ENCODE peak calls at places on chromosome 1, in nine cellular contexts. D is sigmoid colon, Q is ovary, U is H1, R is K562, O is stomach, K is tibial nerve, Z is HepG2, E is transverse colon. T is an unnamed sample.

GRCh38 chr1:150564051-150564991 is 15.1 kb downstream of the MCL1 start:
- DNase-seq in D (peak; percentile 68), Q (no peak), U (no peak), R (no peak), O (no peak), K (peak; percentile 14), Z (peak; percentile 78), E (peak; percentile 53), T (no peak)

GRCh38 chr1:205168291-205168690 is 43.2 kb downstream of the DSTYK start:
- DNase-seq in D (no peak), Q (no peak), U (no peak), R (no peak), O (no peak), K (no peak), Z (no peak), E (no peak), T (no peak)

GRCh38 chr1:163472267-163472666 is 150.5 kb downstream of the NUF2 start:
- DNase-seq in D (no peak), Q (no peak), U (no peak), R (no peak), O (no peak), K (no peak), Z (no peak), E (no peak), T (no peak)

GRCh38 chr1:150560576-150560975 is 11.4 kb downstream of the ADAMTSL4 start:
- DNase-seq in D (peak; percentile 69), Q (no peak), U (no peak), R (no peak), O (no peak), K (no peak), Z (no peak), E (peak; percentile 12), T (no peak)

GRCh38 chr1:26910343-26911160 is 3.2 kb downstream of the NR0B2 start:
- DNase-seq in D (no peak), Q (no peak), U (no peak), R (no peak), O (no peak), K (no peak), Z (peak; percentile 98), E (no peak), T (no peak)

GRCh38 chr1:24393892-24394291 is 19.7 kb downstream of the STPG1 start:
- DNase-seq in D (no peak), Q (no peak), U (peak; percentile 41), R (peak; percentile 2), O (no peak), K (no peak), Z (no peak), E (no peak), T (no peak)

GRCh38 chr1:67710417-67710816 is 25.4 kb downstream of the GADD45A start:
- DNase-seq in D (no peak), Q (no peak), U (no peak), R (no peak), O (no peak), K (no peak), Z (no peak), E (no peak), T (no peak)

GRCh38 chr1:8025671-8026144 is 401 bp downstream of the ERRFI1 start:
- DNase-seq in D (no peak), Q (no peak), U (peak; percentile 54), R (no peak), O (no peak), K (no peak), Z (no peak), E (no peak), T (no peak)

GRCh38 chr1:87712261-87712674 is 383.6 kb downstream of the LMO4 start:
- DNase-seq in D (no peak), Q (no peak), U (no peak), R (no peak), O (no peak), K (no peak), Z (no peak), E (no peak), T (no peak)

GRCh38 chr1:18344755-18345154 is 136.0 kb upstream of the KLHDC7A start:
- DNase-seq in D (no peak), Q (no peak), U (no peak), R (no peak), O (no peak), K (no peak), Z (no peak), E (no peak), T (peak; percentile 79)

GRCh38 chr1:24151175-24151533 is 8.2 kb upstream of the IL22RA1 start:
- DNase-seq in D (no peak), Q (no peak), U (peak; percentile 66), R (no peak), O (peak; percentile 53), K (no peak), Z (peak; percentile 74), E (peak; percentile 79), T (no peak)

GRCh38 chr1:77446841-77447555 is 165.2 kb downstream of the AK5 start:
- DNase-seq in D (no peak), Q (no peak), U (no peak), R (no peak), O (no peak), K (no peak), Z (no peak), E (no peak), T (no peak)

GRCh38 chr1:3149277-3149676 is 80.3 kb downstream of the PRDM16 start:
- DNase-seq in D (no peak), Q (no peak), U (no peak), R (no peak), O (no peak), K (no peak), Z (no peak), E (no peak), T (no peak)

GRCh38 chr1:29272171-29272907 is 36.0 kb downstream of the PTPRU start:
- DNase-seq in D (peak; percentile 14), Q (no peak), U (no peak), R (no peak), O (peak; percentile 13), K (no peak), Z (no peak), E (no peak), T (no peak)

GRCh38 chr1:205536759-205537361 is 32.4 kb downstream of the CDK18 start:
- DNase-seq in D (peak; percentile 62), Q (no peak), U (peak; percentile 41), R (no peak), O (peak; percentile 85), K (no peak), Z (no peak), E (peak; percentile 76), T (no peak)

GRCh38 chr1:186967659-186968394 is 139.1 kb downstream of the PLA2G4A start:
- DNase-seq in D (no peak), Q (no peak), U (no peak), R (no peak), O (no peak), K (no peak), Z (no peak), E (no peak), T (no peak)

GRCh38 chr1:2232916-2233438 is 4.9 kb downstream of the SKI start:
- DNase-seq in D (no peak), Q (no peak), U (no peak), R (no peak), O (no peak), K (no peak), Z (no peak), E (no peak), T (no peak)

GRCh38 chr1:216670118-216670870 is 52.9 kb downstream of the ESRRG start:
- DNase-seq in D (no peak), Q (no peak), U (no peak), R (no peak), O (no peak), K (no peak), Z (peak; percentile 2), E (no peak), T (peak; percentile 6)

GRCh38 chr1:89085781-89086180 is 20.8 kb upstream of the GBP1 start:
- DNase-seq in D (no peak), Q (no peak), U (no peak), R (peak; percentile 45), O (peak; percentile 38), K (no peak), Z (peak; percentile 52), E (peak; percentile 20), T (peak; percentile 62)

GRCh38 chr1:159838715-159839114 is 12.0 kb downstream of the SLAMF8 start:
- DNase-seq in D (no peak), Q (no peak), U (no peak), R (no peak), O (no peak), K (no peak), Z (no peak), E (no peak), T (no peak)

DNA sequence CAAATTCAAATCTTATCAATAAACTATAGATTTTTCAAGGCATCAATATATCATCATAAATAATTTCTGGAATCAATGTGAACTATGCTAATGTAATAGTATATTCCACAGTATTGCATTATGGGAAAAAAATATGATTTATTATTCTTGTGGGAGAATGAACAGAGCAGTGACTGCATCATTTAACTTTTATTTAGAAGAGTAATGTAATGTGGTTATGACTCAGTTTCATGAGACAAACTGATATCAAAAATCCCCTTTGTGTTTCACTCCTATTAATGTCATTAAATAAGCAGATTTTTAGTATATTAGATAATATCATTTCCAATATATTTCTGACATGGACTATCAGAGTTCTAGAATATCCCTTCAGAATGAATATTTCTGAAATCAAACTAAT is 187.6 kb downstream of the LRRC40 start:
- DNase-seq in D (no peak), Q (no peak), U (no peak), R (no peak), O (no peak), K (no peak), Z (no peak), E (no peak), T (no peak)
- H3K36me3 ChIP-seq in D (no peaks in the 10 kb centered on the region), Q (no peaks in the 10 kb centered on the region), U (no peaks in the 10 kb centered on the region), R (no peaks in the 10 kb centered on the region), O (no peaks in the 10 kb centered on the region), K (no peaks in the 10 kb centered on the region), Z (no peaks in the 10 kb centered on the region), E (no peaks in the 10 kb centered on the region), T (peaks cover 3% of the 10 kb centered on the region)

DNA sequence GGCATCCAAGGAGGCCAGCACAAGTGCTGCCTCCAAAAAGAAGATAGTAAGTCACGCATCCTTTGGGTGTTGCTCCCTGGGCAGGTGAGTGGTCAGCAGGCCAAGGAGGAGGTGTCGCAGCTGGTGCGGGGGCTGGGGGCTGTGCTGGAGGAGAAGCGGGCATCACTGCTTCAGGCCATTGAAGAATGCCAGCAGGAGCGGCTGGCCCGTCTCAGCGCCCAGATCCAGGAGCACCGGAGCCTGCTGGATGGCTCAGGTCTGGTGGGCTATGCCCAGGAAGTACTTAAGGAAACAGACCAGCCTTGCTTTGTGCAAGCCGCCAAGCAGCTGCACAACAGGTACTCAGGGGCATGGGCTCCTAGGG is 4.3 kb downstream of the TRIM46 start:
- DNase-seq in D (no peak), Q (peak; percentile 19), U (no peak), R (no peak), O (peak; percentile 27), K (no peak), Z (no peak), E (no peak), T (no peak)
- TF ChIP-seq EP300 in D (no peak), Q (no peak), U (no peak), R (no peak), O (no peak), K (no peak), Z (no peak), E (no peak), T (no peak)

GRCh38 chr1:90940746-90941145 is 81.1 kb downstream of the ZNF644 start:
- DNase-seq in D (no peak), Q (no peak), U (no peak), R (no peak), O (no peak), K (no peak), Z (no peak), E (no peak), T (no peak)
- H3K36me3 ChIP-seq in D (no peaks in the 10 kb centered on the region), Q (no peaks in the 10 kb centered on the region), U (peaks cover 20% of the 10 kb centered on the region), R (peaks cover 55% of the 10 kb centered on the region), O (peaks cover 26% of the 10 kb centered on the region), K (no peaks in the 10 kb centered on the region), Z (peaks cover 44% of the 10 kb centered on the region), E (peaks cover 10% of the 10 kb centered on the region), T (peaks cover 35% of the 10 kb centered on the region)

GRCh38 chr1:212644866-212645556 is 36.5 kb downstream of the ATF3 start:
- DNase-seq in D (no peak), Q (no peak), U (peak; percentile 19), R (no peak), O (no peak), K (no peak), Z (no peak), E (no peak), T (no peak)
- TF ChIP-seq EP300 in D (no peak), Q (no peak), U (no peak), R (no peak), O (no peak), K (no peak), Z (no peak), E (no peak), T (no peak)